ENCODE peak calls at places on chromosomes 7 and 10, in six cellular contexts. E is upper lobe of left lung, G is tibial nerve, Y is adrenal gland, F is A549, A is Peyer's patch. W is an unnamed sample.

GRCh38 chr10:44369296-44369695 is 15.6 kb downstream of the CXCL12 start:
- DNase-seq in A (no peak), E (no peak), Y (no peak), F (no peak), G (no peak), W (no peak)

GRCh38 chr10:4771554-4772201 is 54.3 kb upstream of the AKR1E2 start:
- DNase-seq in F (no peak), G (no peak), Y (no peak), E (no peak), A (no peak), W (no peak)

GRCh38 chr10:6667679-6668270 is 87.7 kb upstream of the PRKCQ start:
- DNase-seq in Y (no peak), E (no peak), G (peak), A (no peak), F (peak), W (no peak)

GRCh38 chr10:112904000-112904399 is 46.0 kb upstream of the TCF7L2 start:
- DNase-seq in Y (no peak), G (no peak), E (no peak), F (peak), A (no peak), W (peak)

GRCh38 chr7:47678641-47679380 is 96.9 kb upstream of the TNS3 start:
- DNase-seq in Y (no peak), A (no peak), G (no peak), F (no peak), E (no peak), W (no peak)

GRCh38 chr7:69114374-69114773 is 483.9 kb upstream of the AUTS2 start:
- DNase-seq in Y (no peak), A (no peak), E (no peak), F (no peak), G (no peak), W (no peak)

GRCh38 chr10:21518629-21519321 is 6.7 kb downstream of the SKIDA1 start:
- DNase-seq in G (no peak), E (no peak), F (peak), A (no peak), Y (no peak), W (no peak)

GRCh38 chr7:949021-949934 is 5.2 kb downstream of the ADAP1 start:
- DNase-seq in G (no peak), Y (no peak), A (no peak), E (no peak), F (no peak), W (peak)

GRCh38 chr7:138434458-138435093 is 25.5 kb upstream of the TRIM24 start:
- DNase-seq in F (no peak), Y (no peak), G (no peak), A (no peak), E (no peak), W (no peak)

GRCh38 chr10:132906106-132906505 is 36.3 kb downstream of the CFAP46 start:
- DNase-seq in A (no peak), F (no peak), E (no peak), Y (no peak), G (no peak), W (no peak)

GRCh38 chr7:149126662-149127321 is 668 bp upstream of the ZNF425 start:
- DNase-seq in F (peak), E (peak), A (peak), Y (peak), G (no peak), W (peak)

GRCh38 chr7:18495412-18496335 is at the start of gene HDAC9:
- DNase-seq in A (peak), G (no peak), E (peak), Y (peak), F (no peak), W (no peak)

GRCh38 chr7:55552320-55553086 is 19.8 kb downstream of the VOPP1 start:
- DNase-seq in A (no peak), G (no peak), Y (peak), F (peak), E (peak), W (peak)

GRCh38 chr7:42982604-42983115 is 50.5 kb downstream of the MRPL32 start:
- DNase-seq in G (no peak), A (no peak), E (no peak), Y (no peak), F (no peak), W (no peak)
- TF ChIP-seq POLR2A in G (no peak), A (no peak), E (no peak), Y (no peak), F (no peak), W (no peak)

GRCh38 chr10:57300718-57301117 is 939.7 kb upstream of the ZWINT start:
- DNase-seq in Y (no peak), F (no peak), G (no peak), E (no peak), A (no peak), W (no peak)
- TF ChIP-seq POLR2A in Y (no peak), F (no peak), G (no peak), E (no peak), A (no peak), W (no peak)

DNA sequence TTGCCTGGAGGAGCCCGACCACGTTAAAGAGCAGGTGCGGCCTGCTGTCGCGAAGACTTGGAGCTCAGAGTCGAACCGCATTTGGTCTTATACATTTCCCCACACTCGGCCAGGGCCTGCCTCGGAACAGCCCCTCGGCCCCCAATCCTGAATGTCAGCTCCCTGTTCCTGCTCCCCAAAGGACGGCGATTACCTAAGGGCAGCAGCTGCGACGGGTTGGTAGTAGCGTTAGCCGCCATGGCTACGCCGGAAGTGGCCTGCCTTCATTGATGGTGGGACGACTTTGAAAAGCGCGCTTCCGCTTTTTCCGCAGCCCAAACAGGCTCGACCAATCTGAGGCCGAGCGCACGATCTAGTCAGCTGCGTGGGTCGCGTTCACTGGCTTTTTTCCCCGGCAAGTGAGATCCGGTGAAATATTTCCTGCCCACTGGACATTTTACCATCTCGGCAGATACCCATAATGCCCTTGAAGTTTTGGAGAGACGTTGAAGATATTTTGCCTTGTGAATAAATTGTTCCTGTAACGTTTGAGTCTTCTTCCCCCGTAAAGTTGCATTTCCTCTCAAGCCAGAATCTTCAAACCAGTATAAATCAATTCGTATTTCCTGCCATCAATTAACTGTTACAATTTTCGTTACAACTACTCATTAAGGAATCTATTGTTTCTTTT is at the start of gene LSM5:
- DNase-seq in E (peak), A (peak), G (peak), F (peak), Y (peak), W (peak)
- TF ChIP-seq POLR2A in E (peak), A (peak), G (peak), F (peak), Y (peak), W (peak)

GRCh38 chr10:104256335-104257080 is 1.8 kb downstream of the GSTO1 start:
- DNase-seq in Y (no peak), E (no peak), F (no peak), G (no peak), A (no peak), W (no peak)

GRCh38 chr10:104253576-104254410 is 899 bp upstream of the GSTO1 start:
- DNase-seq in E (no peak), G (no peak), Y (no peak), A (no peak), F (no peak), W (no peak)

GRCh38 chr10:104253106-104253505 is 1.6 kb upstream of the GSTO1 start:
- DNase-seq in A (no peak), G (no peak), Y (peak), F (no peak), E (no peak), W (no peak)

GRCh38 chr10:104255244-104255981 is 721 bp downstream of the GSTO1 start:
- DNase-seq in G (peak), E (no peak), A (no peak), Y (no peak), F (peak), W (peak)

GRCh38 chr10:104254493-104255243 is at the start of gene GSTO1:
- DNase-seq in A (peak), Y (peak), G (peak), F (peak), E (peak), W (peak)
- TF ChIP-seq POLR2A in A (peak), Y (peak), G (peak), F (peak), E (peak), W (peak)